ENCODE peak calls at places on chromosomes 1 and 21, in nine cellular contexts. E, B, A, J, I, Z, K, N and P are unnamed samples.

GRCh38 chr21:39336457-39337008 is 12.4 kb downstream of the HMGN1 start:
- DNase-seq in E (no peak), B (no peak), A (no peak), J (no peak), I (no peak), Z (no peak), K (no peak), N (no peak), P (no peak)

GRCh38 chr1:160499631-160500030 is 23.4 kb downstream of the SLAMF6 start:
- DNase-seq in E (no peak), B (no peak), A (no peak), J (no peak), I (no peak), Z (no peak), K (no peak), N (no peak), P (no peak)

GRCh38 chr1:26772687-26773086 is 15.1 kb upstream of the PIGV start:
- DNase-seq in E (no peak), B (no peak), A (peak), J (peak), I (no peak), Z (peak), K (peak), N (no peak), P (peak)

GRCh38 chr1:40371707-40372258 is 1.7 kb upstream of the SMAP2 start:
- DNase-seq in E (no peak), B (no peak), A (no peak), J (no peak), I (no peak), Z (no peak), K (no peak), N (no peak), P (no peak)

GRCh38 chr1:165287781-165288180 is 68.7 kb downstream of the LMX1A start:
- DNase-seq in E (no peak), B (no peak), A (no peak), J (no peak), I (no peak), Z (no peak), K (no peak), N (no peak), P (no peak)

GRCh38 chr1:215132156-215132555 is 49.6 kb downstream of the KCNK2 start:
- DNase-seq in E (no peak), B (no peak), A (no peak), J (peak), I (no peak), Z (no peak), K (no peak), N (no peak), P (peak)

GRCh38 chr1:99648107-99648506 is 2.2 kb downstream of the PALMD start:
- DNase-seq in E (no peak), B (no peak), A (peak), J (no peak), I (no peak), Z (no peak), K (peak), N (no peak), P (no peak)

GRCh38 chr21:17828223-17828622 is 9.1 kb upstream of the C21orf91 start:
- DNase-seq in E (no peak), B (no peak), A (no peak), J (peak), I (no peak), Z (no peak), K (peak), N (no peak), P (peak)

GRCh38 chr1:180003026-180003695 is 48.6 kb downstream of the CEP350 start:
- DNase-seq in E (peak), B (peak), A (no peak), J (no peak), I (no peak), Z (no peak), K (no peak), N (no peak), P (no peak)

GRCh38 chr1:21761052-21761451 is 21.9 kb downstream of the USP48 start:
- DNase-seq in E (no peak), B (peak), A (no peak), J (no peak), I (no peak), Z (no peak), K (no peak), N (no peak), P (no peak)

GRCh38 chr21:20971296-20971921 is 26.8 kb upstream of the NCAM2 start:
- DNase-seq in E (peak), B (peak), A (peak), J (peak), I (peak), Z (peak), K (peak), N (peak), P (peak)

GRCh38 chr1:25560788-25561187 is 17.4 kb downstream of the LDLRAP1 start:
- DNase-seq in E (no peak), B (no peak), A (no peak), J (no peak), I (no peak), Z (no peak), K (peak), N (no peak), P (no peak)

GRCh38 chr21:33028271-33028670 is 2.5 kb downstream of the OLIG2 start:
- DNase-seq in E (no peak), B (no peak), A (no peak), J (no peak), I (no peak), Z (no peak), K (no peak), N (no peak), P (no peak)

GRCh38 chr1:156659994-156660751 is 17.0 kb downstream of the NES start:
- DNase-seq in E (peak), B (peak), A (peak), J (peak), I (peak), Z (peak), K (peak), N (peak), P (peak)

GRCh38 chr21:31596055-31596454 is 63.4 kb upstream of the SOD1 start:
- DNase-seq in E (no peak), B (no peak), A (no peak), J (no peak), I (no peak), Z (no peak), K (no peak), N (no peak), P (no peak)

GRCh38 chr21:34609244-34609950 is 5.5 kb downstream of the RCAN1 start:
- DNase-seq in E (no peak), B (no peak), A (no peak), J (no peak), I (no peak), Z (peak), K (peak), N (no peak), P (no peak)

GRCh38 chr1:115466433-115466832 is 128.4 kb upstream of the NGF start:
- DNase-seq in E (no peak), B (no peak), A (no peak), J (no peak), I (peak), Z (no peak), K (no peak), N (no peak), P (no peak)
- TF ChIP-seq CTCF in E (no peak), B (no peak), A (peak), J (peak), I (no peak), Z (no peak), K (peak), N (no peak), P (peak)

GRCh38 chr1:203031467-203031866 is 5.2 kb downstream of the PPFIA4 start:
- DNase-seq in E (no peak), B (no peak), A (peak), J (no peak), I (no peak), Z (no peak), K (no peak), N (no peak), P (no peak)
- TF ChIP-seq CTCF in E (no peak), B (peak), A (peak), J (peak), I (peak), Z (no peak), K (peak), N (peak), P (peak)

GRCh38 chr1:117568999-117569398 is 36.8 kb upstream of the TENT5C start:
- DNase-seq in E (no peak), B (no peak), A (no peak), J (no peak), I (no peak), Z (no peak), K (no peak), N (no peak), P (no peak)
- TF ChIP-seq CTCF in E (no peak), B (no peak), A (no peak), J (no peak), I (no peak), Z (no peak), K (no peak), N (no peak), P (no peak)

DNA sequence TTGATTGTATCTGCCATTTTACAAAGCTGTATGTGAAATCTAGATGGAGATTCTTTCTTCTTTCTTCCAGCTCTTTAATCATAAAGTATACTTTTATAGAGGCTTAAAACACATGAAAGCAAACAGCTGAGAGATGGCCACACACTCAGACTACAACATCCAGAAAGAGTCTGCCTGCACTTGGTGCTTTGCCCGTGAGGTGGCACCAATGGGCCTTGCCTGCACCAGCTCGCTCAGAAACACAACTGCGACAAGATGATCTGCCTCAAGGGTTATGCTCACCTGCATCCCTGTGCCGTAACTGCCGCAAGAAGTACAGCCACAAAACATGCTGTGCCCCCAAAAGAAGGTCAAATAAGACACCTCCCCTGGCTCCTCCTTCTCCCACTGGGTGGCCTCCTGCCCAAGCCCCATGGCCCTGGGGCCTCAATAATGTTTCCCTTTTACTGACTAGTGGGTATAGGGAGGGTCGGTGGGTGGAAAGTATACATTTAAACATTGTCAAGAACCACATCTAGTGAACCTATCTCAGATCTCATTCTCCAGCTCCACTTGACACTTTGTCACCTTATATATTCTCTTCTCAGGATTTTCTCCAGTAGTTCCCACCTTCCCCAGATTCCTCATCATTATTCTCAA is 66.7 kb upstream of the ANGPTL3 start:
- DNase-seq in E (no peak), B (peak), A (peak), J (peak), I (peak), Z (peak), K (peak), N (no peak), P (peak)
- TF ChIP-seq CTCF in E (peak), B (peak), A (peak), J (peak), I (peak), Z (peak), K (peak), N (no peak), P (peak)

DNA sequence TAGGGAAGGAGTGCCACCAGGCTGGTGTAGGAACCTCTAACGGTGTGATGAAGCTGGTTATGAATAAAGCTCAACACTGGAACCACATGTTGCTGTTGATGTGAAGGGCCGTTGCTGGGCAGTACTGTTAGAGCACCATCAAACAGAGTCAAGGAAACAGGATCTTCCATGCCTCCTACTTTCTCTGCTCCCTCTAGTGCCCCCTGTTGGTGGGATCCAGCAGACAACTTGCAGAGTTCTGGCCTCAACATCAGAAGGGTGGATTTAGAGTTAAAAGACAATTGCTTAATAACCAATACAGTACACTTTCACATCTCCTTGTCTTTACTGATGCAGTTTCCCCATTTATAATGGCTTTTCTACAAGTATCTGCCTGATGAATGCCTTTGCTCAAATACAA is 336.4 kb downstream of the NTNG1 start:
- DNase-seq in E (no peak), B (peak), A (no peak), J (no peak), I (no peak), Z (no peak), K (no peak), N (no peak), P (no peak)
- TF ChIP-seq CTCF in E (peak), B (peak), A (peak), J (no peak), I (peak), Z (no peak), K (peak), N (no peak), P (peak)

GRCh38 chr21:44574457-44575306 is 1.2 kb downstream of the KRTAP10-4 start:
- DNase-seq in E (no peak), B (no peak), A (peak), J (no peak), I (no peak), Z (no peak), K (no peak), N (no peak), P (no peak)
- TF ChIP-seq CTCF in E (peak), B (no peak), A (no peak), J (no peak), I (no peak), Z (no peak), K (peak), N (no peak), P (no peak)

DNA sequence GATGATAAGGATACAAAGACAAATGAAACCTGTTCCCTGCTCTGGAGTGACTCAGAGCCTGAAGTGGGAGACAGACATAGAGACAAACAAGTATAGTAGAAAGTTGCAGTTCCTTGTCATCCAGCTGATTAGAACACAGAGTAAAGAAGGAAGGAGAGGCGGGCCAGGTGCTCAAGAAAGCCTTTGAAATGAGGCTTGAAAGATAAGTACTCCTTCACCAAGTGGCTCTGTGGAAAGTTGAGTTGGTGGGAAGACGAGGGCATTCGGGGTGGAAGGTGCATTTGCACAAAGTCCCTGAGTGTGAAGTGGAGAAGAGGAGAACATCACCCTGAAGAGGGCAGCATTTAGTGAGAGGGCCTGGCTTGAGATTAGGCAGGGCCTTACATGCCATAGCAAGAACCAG is 17.0 kb downstream of the MARK1 start:
- DNase-seq in E (no peak), B (peak), A (peak), J (peak), I (no peak), Z (peak), K (no peak), N (no peak), P (peak)
- TF ChIP-seq CTCF in E (peak), B (peak), A (peak), J (peak), I (no peak), Z (no peak), K (peak), N (no peak), P (peak)

GRCh38 chr1:172469717-172470116 is 25.8 kb upstream of the PIGC start:
- DNase-seq in E (no peak), B (no peak), A (no peak), J (no peak), I (no peak), Z (no peak), K (no peak), N (peak), P (no peak)
- TF ChIP-seq CTCF in E (no peak), B (no peak), A (no peak), J (no peak), I (no peak), Z (no peak), K (no peak), N (no peak), P (no peak)

DNA sequence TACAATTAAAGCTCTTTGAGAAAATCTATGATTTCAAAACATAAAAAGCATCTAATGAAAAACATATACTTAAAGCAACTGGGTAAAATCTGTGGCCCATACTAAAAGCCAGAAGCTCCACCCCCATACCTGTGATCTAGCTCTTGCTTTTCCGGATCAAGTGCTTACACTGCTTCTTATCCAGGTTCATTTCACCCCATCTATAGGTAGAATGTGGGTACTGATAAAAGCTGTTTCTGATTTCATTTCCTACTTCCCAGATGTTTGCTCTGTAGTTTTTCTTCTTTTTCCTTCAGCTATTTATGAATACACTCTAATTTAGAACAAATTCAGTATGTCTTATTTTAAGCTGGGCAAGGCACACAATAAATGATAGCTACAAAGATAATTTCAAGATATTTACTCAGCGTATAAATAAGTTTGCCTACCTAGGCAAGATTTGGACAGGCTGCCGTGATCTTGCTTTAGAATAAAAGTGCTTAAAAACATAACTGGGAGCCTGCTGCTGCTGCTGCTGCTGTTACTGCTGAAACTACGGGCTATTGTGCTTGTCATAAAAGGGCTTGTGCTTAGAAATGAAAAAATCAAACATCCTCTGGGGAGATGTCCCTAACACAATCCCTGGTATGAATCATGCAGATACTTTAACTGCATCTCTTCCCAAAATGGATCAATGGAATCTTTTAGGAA is 2.1 kb downstream of the SIPA1L2 start:
- DNase-seq in E (peak), B (peak), A (peak), J (peak), I (no peak), Z (peak), K (peak), N (no peak), P (peak)
- TF ChIP-seq CTCF in E (peak), B (peak), A (peak), J (peak), I (peak), Z (peak), K (peak), N (no peak), P (peak)